ENCODE peak calls at places on chromosomes 13 and 19, in six cellular contexts. One of them, this sample, is unnamed.

GRCh38 chr13:75636339-75637095 is 387 bp downstream of the LMO7 start:
- DNase-seq in colonic mucosa: peak; percentile 31
- DNase-seq in esophagus squamous epithelium: no peak
- DNase-seq in CD8-positive, alpha-beta memory T cell: peak; percentile 57
- DNase-seq in uterus: peak; percentile 16
- DNase-seq in neural progenitor cell: peak; percentile 61
- DNase-seq in this sample: peak; percentile 69

GRCh38 chr13:111228262-111229144 is 91.9 kb upstream of the TEX29 start:
- DNase-seq in colonic mucosa: no peak
- DNase-seq in esophagus squamous epithelium: no peak
- DNase-seq in CD8-positive, alpha-beta memory T cell: no peak
- DNase-seq in uterus: no peak
- DNase-seq in neural progenitor cell: no peak
- DNase-seq in this sample: no peak

GRCh38 chr19:32870981-32871451 is 1.4 kb upstream of the SLC7A9 start:
- DNase-seq in colonic mucosa: no peak
- DNase-seq in esophagus squamous epithelium: no peak
- DNase-seq in CD8-positive, alpha-beta memory T cell: no peak
- DNase-seq in uterus: no peak
- DNase-seq in neural progenitor cell: no peak
- DNase-seq in this sample: peak; percentile 39

GRCh38 chr13:85603735-85604134 is 195.5 kb downstream of the SLITRK6 start:
- DNase-seq in colonic mucosa: no peak
- DNase-seq in esophagus squamous epithelium: no peak
- DNase-seq in CD8-positive, alpha-beta memory T cell: no peak
- DNase-seq in uterus: no peak
- DNase-seq in neural progenitor cell: no peak
- DNase-seq in this sample: no peak

GRCh38 chr13:50999641-51000040 is 90.0 kb downstream of the RNASEH2B start:
- DNase-seq in colonic mucosa: no peak
- DNase-seq in esophagus squamous epithelium: no peak
- DNase-seq in CD8-positive, alpha-beta memory T cell: no peak
- DNase-seq in uterus: no peak
- DNase-seq in neural progenitor cell: no peak
- DNase-seq in this sample: no peak

GRCh38 chr19:13611596-13611995 is 105.3 kb upstream of the CACNA1A start:
- DNase-seq in colonic mucosa: no peak
- DNase-seq in esophagus squamous epithelium: no peak
- DNase-seq in CD8-positive, alpha-beta memory T cell: no peak
- DNase-seq in uterus: no peak
- DNase-seq in neural progenitor cell: no peak
- DNase-seq in this sample: no peak

GRCh38 chr19:47444388-47444821 is 25.1 kb upstream of the MEIS3 start:
- DNase-seq in colonic mucosa: no peak
- DNase-seq in esophagus squamous epithelium: no peak
- DNase-seq in CD8-positive, alpha-beta memory T cell: peak; percentile 24
- DNase-seq in uterus: no peak
- DNase-seq in neural progenitor cell: peak; percentile 80
- DNase-seq in this sample: no peak

GRCh38 chr13:36778083-36778671 is 40.8 kb upstream of the RFXAP start:
- DNase-seq in colonic mucosa: no peak
- DNase-seq in esophagus squamous epithelium: no peak
- DNase-seq in CD8-positive, alpha-beta memory T cell: no peak
- DNase-seq in uterus: no peak
- DNase-seq in neural progenitor cell: peak; percentile 91
- DNase-seq in this sample: no peak

GRCh38 chr13:60591348-60591747 is 194.3 kb downstream of the TDRD3 start:
- DNase-seq in colonic mucosa: no peak
- DNase-seq in esophagus squamous epithelium: no peak
- DNase-seq in CD8-positive, alpha-beta memory T cell: peak; percentile 2
- DNase-seq in uterus: no peak
- DNase-seq in neural progenitor cell: no peak
- DNase-seq in this sample: no peak

GRCh38 chr13:38866649-38867048 is 124.0 kb downstream of the STOML3 start:
- DNase-seq in colonic mucosa: no peak
- DNase-seq in esophagus squamous epithelium: no peak
- DNase-seq in CD8-positive, alpha-beta memory T cell: no peak
- DNase-seq in uterus: no peak
- DNase-seq in neural progenitor cell: no peak
- DNase-seq in this sample: no peak

GRCh38 chr13:74134777-74135305 is 637 bp upstream of the KLF12 start:
- DNase-seq in colonic mucosa: peak; percentile 70
- DNase-seq in esophagus squamous epithelium: no peak
- DNase-seq in CD8-positive, alpha-beta memory T cell: peak; percentile 76
- DNase-seq in uterus: peak; percentile 30
- DNase-seq in neural progenitor cell: peak; percentile 72
- DNase-seq in this sample: peak; percentile 53

GRCh38 chr19:55697069-55697440 is 22.0 kb downstream of the EPN1 start:
- DNase-seq in colonic mucosa: no peak
- DNase-seq in esophagus squamous epithelium: no peak
- DNase-seq in CD8-positive, alpha-beta memory T cell: no peak
- DNase-seq in uterus: no peak
- DNase-seq in neural progenitor cell: no peak
- DNase-seq in this sample: peak; percentile 34

GRCh38 chr13:45178349-45179142 is 22.3 kb downstream of the KCTD4 start:
- DNase-seq in colonic mucosa: peak; percentile 35
- DNase-seq in esophagus squamous epithelium: no peak
- DNase-seq in CD8-positive, alpha-beta memory T cell: no peak
- DNase-seq in uterus: no peak
- DNase-seq in neural progenitor cell: no peak
- DNase-seq in this sample: no peak

GRCh38 chr13:64684685-64685431 is 2545.3 kb downstream of the PCDH9 start:
- DNase-seq in colonic mucosa: no peak
- DNase-seq in esophagus squamous epithelium: no peak
- DNase-seq in CD8-positive, alpha-beta memory T cell: no peak
- DNase-seq in uterus: no peak
- DNase-seq in neural progenitor cell: no peak
- DNase-seq in this sample: no peak

GRCh38 chr19:13262450-13262849 is 112.2 kb downstream of the IER2 start:
- DNase-seq in colonic mucosa: no peak
- DNase-seq in esophagus squamous epithelium: no peak
- DNase-seq in CD8-positive, alpha-beta memory T cell: peak; percentile 38
- DNase-seq in uterus: peak; percentile 19
- DNase-seq in neural progenitor cell: peak; percentile 22
- DNase-seq in this sample: no peak

GRCh38 chr13:27985600-27985999 is 2.9 kb downstream of the URAD start:
- DNase-seq in colonic mucosa: no peak
- DNase-seq in esophagus squamous epithelium: no peak
- DNase-seq in CD8-positive, alpha-beta memory T cell: no peak
- DNase-seq in uterus: no peak
- DNase-seq in neural progenitor cell: no peak
- DNase-seq in this sample: no peak

GRCh38 chr13:106609116-106609515 is 41.2 kb upstream of the ARGLU1 start:
- DNase-seq in colonic mucosa: no peak
- DNase-seq in esophagus squamous epithelium: no peak
- DNase-seq in CD8-positive, alpha-beta memory T cell: no peak
- DNase-seq in uterus: no peak
- DNase-seq in neural progenitor cell: no peak
- DNase-seq in this sample: no peak

GRCh38 chr13:92355213-92355612 is 871.4 kb upstream of the GPC6 start:
- DNase-seq in colonic mucosa: peak; percentile 27
- DNase-seq in esophagus squamous epithelium: no peak
- DNase-seq in CD8-positive, alpha-beta memory T cell: no peak
- DNase-seq in uterus: no peak
- DNase-seq in neural progenitor cell: peak; percentile 57
- DNase-seq in this sample: no peak

GRCh38 chr19:39676004-39676403 is 20.3 kb downstream of the LGALS16 start:
- DNase-seq in colonic mucosa: no peak
- DNase-seq in esophagus squamous epithelium: no peak
- DNase-seq in CD8-positive, alpha-beta memory T cell: no peak
- DNase-seq in uterus: no peak
- DNase-seq in neural progenitor cell: no peak
- DNase-seq in this sample: no peak

GRCh38 chr19:39679791-39680168 is 24.1 kb downstream of the LGALS16 start:
- DNase-seq in colonic mucosa: no peak
- DNase-seq in esophagus squamous epithelium: no peak
- DNase-seq in CD8-positive, alpha-beta memory T cell: no peak
- DNase-seq in uterus: no peak
- DNase-seq in neural progenitor cell: no peak
- DNase-seq in this sample: no peak

GRCh38 chr19:39680593-39680992 is 23.7 kb upstream of the LGALS14 start:
- DNase-seq in colonic mucosa: no peak
- DNase-seq in esophagus squamous epithelium: no peak
- DNase-seq in CD8-positive, alpha-beta memory T cell: no peak
- DNase-seq in uterus: no peak
- DNase-seq in neural progenitor cell: no peak
- DNase-seq in this sample: no peak

GRCh38 chr19:39679056-39679790 is 23.5 kb downstream of the LGALS16 start:
- DNase-seq in colonic mucosa: no peak
- DNase-seq in esophagus squamous epithelium: no peak
- DNase-seq in CD8-positive, alpha-beta memory T cell: no peak
- DNase-seq in uterus: no peak
- DNase-seq in neural progenitor cell: no peak
- DNase-seq in this sample: no peak

GRCh38 chr19:39677931-39678889 is 22.5 kb downstream of the LGALS16 start:
- DNase-seq in colonic mucosa: no peak
- DNase-seq in esophagus squamous epithelium: no peak
- DNase-seq in CD8-positive, alpha-beta memory T cell: no peak
- DNase-seq in uterus: no peak
- DNase-seq in neural progenitor cell: no peak
- DNase-seq in this sample: no peak
- H3K4me3 ChIP-seq in colonic mucosa: no peak overlapping the region
- H3K4me3 ChIP-seq in esophagus squamous epithelium: no peak overlapping the region
- H3K4me3 ChIP-seq in CD8-positive, alpha-beta memory T cell: peak overlapping the region; percentile 16
- H3K4me3 ChIP-seq in uterus: no peak overlapping the region
- H3K4me3 ChIP-seq in neural progenitor cell: no peak overlapping the region
- H3K4me3 ChIP-seq in this sample: no peak overlapping the region

DNA sequence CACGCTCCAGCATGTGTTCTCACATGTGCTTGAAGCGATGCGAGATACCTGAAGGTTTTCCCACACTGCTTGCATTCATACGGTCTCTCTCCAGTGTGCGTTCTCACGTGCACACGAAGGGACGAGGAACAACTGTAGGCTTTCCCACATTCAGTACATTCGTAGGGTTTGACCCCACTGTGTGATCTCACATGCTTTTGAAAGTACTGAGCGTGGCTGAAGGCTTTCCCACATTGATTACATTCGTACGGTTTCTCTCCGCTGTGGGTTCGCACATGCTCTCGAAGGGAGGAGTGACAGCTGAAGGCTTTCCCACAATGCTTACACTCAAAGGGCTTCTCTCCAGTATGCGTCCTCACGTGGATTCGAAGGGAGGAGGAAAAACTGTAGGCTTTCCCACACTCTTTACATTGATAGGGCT is 11.3 kb downstream of the ZNF77 start:
- DNase-seq in colonic mucosa: no peak
- DNase-seq in esophagus squamous epithelium: no peak
- DNase-seq in CD8-positive, alpha-beta memory T cell: no peak
- DNase-seq in uterus: no peak
- DNase-seq in neural progenitor cell: no peak
- DNase-seq in this sample: no peak
- H3K9me3 ChIP-seq in colonic mucosa: peaks cover 10% of the 10 kb centered on the region
- H3K9me3 ChIP-seq in esophagus squamous epithelium: peaks cover 60% of the 10 kb centered on the region
- H3K9me3 ChIP-seq in CD8-positive, alpha-beta memory T cell: peaks cover 18% of the 10 kb centered on the region
- H3K9me3 ChIP-seq in uterus: peaks cover 19% of the 10 kb centered on the region
- H3K9me3 ChIP-seq in neural progenitor cell: peaks cover 29% of the 10 kb centered on the region
- H3K9me3 ChIP-seq in this sample: peaks cover 24% of the 10 kb centered on the region

GRCh38 chr19:1630811-1631210 is 21.6 kb downstream of the TCF3 start:
- DNase-seq in colonic mucosa: no peak
- DNase-seq in esophagus squamous epithelium: no peak
- DNase-seq in CD8-positive, alpha-beta memory T cell: no peak
- DNase-seq in uterus: no peak
- DNase-seq in neural progenitor cell: no peak
- DNase-seq in this sample: no peak
- H3K36me3 ChIP-seq in colonic mucosa: no peaks in the 10 kb centered on the region
- H3K36me3 ChIP-seq in esophagus squamous epithelium: peaks cover 77% of the 10 kb centered on the region
- H3K36me3 ChIP-seq in CD8-positive, alpha-beta memory T cell: peaks cover 5% of the 10 kb centered on the region
- H3K36me3 ChIP-seq in uterus: no peaks in the 10 kb centered on the region
- H3K36me3 ChIP-seq in neural progenitor cell: no peaks in the 10 kb centered on the region
- H3K36me3 ChIP-seq in this sample: peaks cover 38% of the 10 kb centered on the region

DNA sequence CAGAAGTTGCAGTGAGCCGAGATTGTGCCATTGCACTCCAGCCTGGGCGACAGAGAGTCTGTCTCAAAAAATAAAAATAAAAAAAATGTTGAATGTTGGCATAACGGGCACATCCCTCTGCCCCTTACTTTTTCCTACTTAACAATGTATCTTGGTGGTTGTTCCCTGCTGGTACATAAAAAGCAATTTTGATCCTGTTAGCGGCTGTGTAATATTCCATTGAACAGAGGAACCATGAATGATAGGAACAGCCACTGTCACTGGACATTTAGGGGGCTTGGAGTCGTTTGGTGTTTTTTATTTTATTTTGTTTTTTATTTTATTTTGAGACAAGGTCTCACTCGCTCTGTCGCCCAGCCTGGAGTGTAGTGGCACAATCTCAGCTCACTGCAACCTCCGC is 10.4 kb upstream of the NCCRP1 start:
- DNase-seq in colonic mucosa: no peak
- DNase-seq in esophagus squamous epithelium: no peak
- DNase-seq in CD8-positive, alpha-beta memory T cell: no peak
- DNase-seq in uterus: no peak
- DNase-seq in neural progenitor cell: no peak
- DNase-seq in this sample: no peak
- H3K4me3 ChIP-seq in colonic mucosa: no peak overlapping the region
- H3K4me3 ChIP-seq in esophagus squamous epithelium: no peak overlapping the region
- H3K4me3 ChIP-seq in CD8-positive, alpha-beta memory T cell: no peak overlapping the region
- H3K4me3 ChIP-seq in uterus: no peak overlapping the region
- H3K4me3 ChIP-seq in neural progenitor cell: no peak overlapping the region
- H3K4me3 ChIP-seq in this sample: no peak overlapping the region

GRCh38 chr19:14941189-14941588 is at the start of gene OR7C2:
- DNase-seq in colonic mucosa: no peak
- DNase-seq in esophagus squamous epithelium: no peak
- DNase-seq in CD8-positive, alpha-beta memory T cell: no peak
- DNase-seq in uterus: no peak
- DNase-seq in neural progenitor cell: no peak
- DNase-seq in this sample: no peak

GRCh38 chr19:14944456-14944855 is 3.2 kb downstream of the OR7C2 start:
- DNase-seq in colonic mucosa: no peak
- DNase-seq in esophagus squamous epithelium: no peak
- DNase-seq in CD8-positive, alpha-beta memory T cell: no peak
- DNase-seq in uterus: no peak
- DNase-seq in neural progenitor cell: no peak
- DNase-seq in this sample: no peak

GRCh38 chr19:14943601-14944000 is 2.3 kb downstream of the OR7C2 start:
- DNase-seq in colonic mucosa: no peak
- DNase-seq in esophagus squamous epithelium: no peak
- DNase-seq in CD8-positive, alpha-beta memory T cell: no peak
- DNase-seq in uterus: no peak
- DNase-seq in neural progenitor cell: no peak
- DNase-seq in this sample: no peak

GRCh38 chr19:14940266-14940665 is 1.0 kb upstream of the OR7C2 start:
- DNase-seq in colonic mucosa: no peak
- DNase-seq in esophagus squamous epithelium: no peak
- DNase-seq in CD8-positive, alpha-beta memory T cell: no peak
- DNase-seq in uterus: no peak
- DNase-seq in neural progenitor cell: no peak
- DNase-seq in this sample: no peak
- H3K9me3 ChIP-seq in colonic mucosa: no peaks in the 10 kb centered on the region
- H3K9me3 ChIP-seq in esophagus squamous epithelium: no peaks in the 10 kb centered on the region
- H3K9me3 ChIP-seq in CD8-positive, alpha-beta memory T cell: no peaks in the 10 kb centered on the region
- H3K9me3 ChIP-seq in uterus: no peaks in the 10 kb centered on the region
- H3K9me3 ChIP-seq in neural progenitor cell: peaks cover 11% of the 10 kb centered on the region
- H3K9me3 ChIP-seq in this sample: no peaks in the 10 kb centered on the region

This sample was measured in tibial artery.